ENCODE peak calls at places on chromosomes 16 and 17, in four cellular contexts. One of them, this sample, is unnamed.

GRCh38 chr16:75764154-75764768 is 38.0 kb upstream of the CPHXL start:
- DNase-seq in H1: peak
- DNase-seq in HepG2: peak
- DNase-seq in GM12878: peak
- DNase-seq in this sample: peak

GRCh38 chr17:77281024-77281903 is 140.5 kb downstream of the SEC14L1 start:
- DNase-seq in H1: peak
- DNase-seq in HepG2: peak
- DNase-seq in GM12878: no peak
- DNase-seq in this sample: peak

GRCh38 chr17:64354396-64354795 is 36.3 kb downstream of the PECAM1 start:
- DNase-seq in H1: no peak
- DNase-seq in HepG2: no peak
- DNase-seq in GM12878: no peak
- DNase-seq in this sample: no peak

GRCh38 chr17:68835061-68835460 is 120.1 kb downstream of the ABCA8 start:
- DNase-seq in H1: no peak
- DNase-seq in HepG2: no peak
- DNase-seq in GM12878: no peak
- DNase-seq in this sample: no peak

GRCh38 chr16:4097826-4098240 is 18.4 kb downstream of the ADCY9 start:
- DNase-seq in H1: no peak
- DNase-seq in HepG2: no peak
- DNase-seq in GM12878: no peak
- DNase-seq in this sample: no peak

GRCh38 chr17:50462446-50462845 is 6.2 kb downstream of the CHAD start:
- DNase-seq in H1: no peak
- DNase-seq in HepG2: no peak
- DNase-seq in GM12878: no peak
- DNase-seq in this sample: no peak

GRCh38 chr16:71201556-71201955 is 29.0 kb downstream of the HYDIN start:
- DNase-seq in H1: no peak
- DNase-seq in HepG2: no peak
- DNase-seq in GM12878: no peak
- DNase-seq in this sample: no peak

GRCh38 chr17:16931318-16932060 is 40.4 kb downstream of the TNFRSF13B start:
- DNase-seq in H1: no peak
- DNase-seq in HepG2: no peak
- DNase-seq in GM12878: no peak
- DNase-seq in this sample: peak

GRCh38 chr16:65254144-65254543 is 132.3 kb upstream of the CDH11 start:
- DNase-seq in H1: no peak
- DNase-seq in HepG2: no peak
- DNase-seq in GM12878: no peak
- DNase-seq in this sample: no peak

GRCh38 chr16:17346441-17346773 is 124.4 kb downstream of the XYLT1 start:
- DNase-seq in H1: no peak
- DNase-seq in HepG2: no peak
- DNase-seq in GM12878: no peak
- DNase-seq in this sample: no peak

GRCh38 chr17:962650-963049 is 16.9 kb downstream of the NXN start:
- DNase-seq in H1: no peak
- DNase-seq in HepG2: no peak
- DNase-seq in GM12878: no peak
- DNase-seq in this sample: no peak

GRCh38 chr17:74282587-74283370 is 8.7 kb downstream of the DNAI2 start:
- DNase-seq in H1: no peak
- DNase-seq in HepG2: peak
- DNase-seq in GM12878: peak
- DNase-seq in this sample: no peak

GRCh38 chr16:50234771-50235556 is 31.4 kb upstream of the ADCY7 start:
- DNase-seq in H1: no peak
- DNase-seq in HepG2: no peak
- DNase-seq in GM12878: no peak
- DNase-seq in this sample: no peak

GRCh38 chr16:10878644-10879498 is 1.9 kb downstream of the CIITA start:
- DNase-seq in H1: peak
- DNase-seq in HepG2: no peak
- DNase-seq in GM12878: no peak
- DNase-seq in this sample: peak

GRCh38 chr16:536746-537145 is 9.2 kb downstream of the CAPN15 start:
- DNase-seq in H1: no peak
- DNase-seq in HepG2: no peak
- DNase-seq in GM12878: no peak
- DNase-seq in this sample: no peak

GRCh38 chr16:51666821-51667220 is 515.8 kb upstream of the SALL1 start:
- DNase-seq in H1: no peak
- DNase-seq in HepG2: no peak
- DNase-seq in GM12878: no peak
- DNase-seq in this sample: no peak

GRCh38 chr16:23640669-23640958 is 496 bp downstream of the PALB2 start:
- DNase-seq in H1: no peak
- DNase-seq in HepG2: no peak
- DNase-seq in GM12878: no peak
- DNase-seq in this sample: peak

GRCh38 chr16:56262148-56262878 is 71.0 kb downstream of the GNAO1 start:
- DNase-seq in H1: no peak
- DNase-seq in HepG2: no peak
- DNase-seq in GM12878: no peak
- DNase-seq in this sample: no peak

GRCh38 chr17:76638263-76638662 is 5.3 kb downstream of the ST6GALNAC1 start:
- DNase-seq in H1: no peak
- DNase-seq in HepG2: no peak
- DNase-seq in GM12878: no peak
- DNase-seq in this sample: no peak

GRCh38 chr17:238071-238963 is 56.9 kb upstream of the DOC2B start:
- DNase-seq in H1: peak
- DNase-seq in HepG2: no peak
- DNase-seq in GM12878: no peak
- DNase-seq in this sample: no peak

GRCh38 chr16:56193951-56194726 is 2.9 kb downstream of the GNAO1 start:
- DNase-seq in H1: peak
- DNase-seq in HepG2: peak
- DNase-seq in GM12878: no peak
- DNase-seq in this sample: peak

GRCh38 chr16:80122155-80122554 is 418.6 kb upstream of the DYNLRB2 start:
- DNase-seq in H1: no peak
- DNase-seq in HepG2: no peak
- DNase-seq in GM12878: no peak
- DNase-seq in this sample: peak

DNA sequence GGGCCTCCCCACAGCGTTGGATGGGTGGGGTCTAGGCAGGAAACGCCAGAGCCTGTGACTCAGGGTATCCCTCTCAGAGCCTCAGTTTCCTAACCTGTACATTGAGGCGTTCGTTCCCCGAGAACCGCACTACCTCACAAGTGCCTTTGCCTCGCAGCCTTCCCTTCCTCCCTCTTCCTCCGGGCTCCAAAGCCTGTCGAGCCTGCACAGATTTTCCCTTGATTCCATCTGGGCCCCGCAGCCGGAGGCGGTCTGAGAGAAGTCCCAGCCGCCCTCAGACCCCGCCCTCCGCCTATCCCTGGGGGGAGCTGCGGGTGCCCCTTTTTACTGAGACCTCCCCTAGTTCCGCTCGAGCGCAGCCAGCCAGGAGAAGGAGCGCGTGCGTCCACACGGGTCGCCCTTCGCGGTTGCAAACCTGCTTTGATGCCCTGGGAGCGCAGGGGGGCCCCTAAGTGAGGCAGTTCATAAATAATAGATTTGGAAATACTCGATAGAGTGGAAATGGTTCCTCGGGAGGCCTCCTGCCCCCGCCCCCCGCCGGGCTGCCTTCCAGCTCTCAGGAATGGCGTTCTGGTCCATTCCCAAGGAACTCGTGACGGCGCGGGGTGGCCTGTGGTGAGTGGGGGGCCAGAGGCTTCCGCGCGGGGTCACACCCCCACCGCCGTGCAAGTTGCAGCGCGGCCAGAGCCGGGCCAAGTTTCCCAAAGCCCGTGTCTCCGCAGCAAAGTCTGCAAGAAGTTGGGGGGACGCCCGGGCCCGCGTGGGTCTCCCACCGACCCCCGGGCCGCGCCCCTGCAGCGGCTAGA is 672 bp downstream of the C16orf74 start:
- DNase-seq in H1: peak
- DNase-seq in HepG2: no peak
- DNase-seq in GM12878: no peak
- DNase-seq in this sample: peak
- TF ChIP-seq TCF12 in H1: no peak
- TF ChIP-seq TCF12 in HepG2: no peak
- TF ChIP-seq TCF12 in GM12878: no peak
- TF ChIP-seq TCF12 in this sample: peak

DNA sequence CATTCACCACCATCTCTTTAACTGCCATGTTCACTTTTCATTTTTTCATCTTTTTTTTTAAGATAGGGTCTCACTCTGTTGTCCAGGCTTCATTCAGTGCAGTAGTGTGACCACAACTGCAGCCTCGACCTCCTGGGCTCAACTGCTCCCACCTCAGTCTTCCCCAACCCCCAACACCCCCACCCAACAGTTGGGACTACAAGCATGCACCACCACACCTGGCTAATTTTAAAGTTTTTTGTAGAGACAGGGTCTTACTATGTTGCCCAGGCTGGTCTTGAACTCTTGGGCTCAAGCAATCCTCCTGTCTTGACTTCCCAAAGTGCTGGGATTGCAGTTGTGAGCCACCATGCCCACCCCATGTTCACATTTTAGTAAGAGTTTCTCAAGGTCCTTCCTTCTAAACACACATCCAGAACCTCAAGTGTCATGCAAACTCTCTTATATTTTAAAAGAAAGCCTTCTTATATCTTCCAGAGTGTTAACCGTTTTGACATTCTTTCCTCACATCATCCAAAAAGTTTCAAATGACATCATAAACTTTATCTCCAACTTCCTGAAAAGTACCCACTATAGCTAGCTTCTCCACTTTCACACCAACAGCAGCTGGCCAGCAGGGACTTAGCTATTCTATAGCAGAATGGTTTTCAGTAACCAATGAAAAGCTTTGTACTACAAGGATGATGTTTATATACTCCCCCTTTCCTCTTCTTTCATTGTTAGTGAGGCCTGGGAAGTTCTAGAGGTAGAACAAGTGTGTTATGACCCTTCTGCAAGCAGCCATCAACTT is 49.3 kb downstream of the TRAF4 start:
- DNase-seq in H1: no peak
- DNase-seq in HepG2: no peak
- DNase-seq in GM12878: no peak
- DNase-seq in this sample: no peak
- TF ChIP-seq RAD21 in H1: no peak
- TF ChIP-seq RAD21 in HepG2: no peak
- TF ChIP-seq RAD21 in GM12878: no peak
- TF ChIP-seq RAD21 in this sample: no peak

DNA sequence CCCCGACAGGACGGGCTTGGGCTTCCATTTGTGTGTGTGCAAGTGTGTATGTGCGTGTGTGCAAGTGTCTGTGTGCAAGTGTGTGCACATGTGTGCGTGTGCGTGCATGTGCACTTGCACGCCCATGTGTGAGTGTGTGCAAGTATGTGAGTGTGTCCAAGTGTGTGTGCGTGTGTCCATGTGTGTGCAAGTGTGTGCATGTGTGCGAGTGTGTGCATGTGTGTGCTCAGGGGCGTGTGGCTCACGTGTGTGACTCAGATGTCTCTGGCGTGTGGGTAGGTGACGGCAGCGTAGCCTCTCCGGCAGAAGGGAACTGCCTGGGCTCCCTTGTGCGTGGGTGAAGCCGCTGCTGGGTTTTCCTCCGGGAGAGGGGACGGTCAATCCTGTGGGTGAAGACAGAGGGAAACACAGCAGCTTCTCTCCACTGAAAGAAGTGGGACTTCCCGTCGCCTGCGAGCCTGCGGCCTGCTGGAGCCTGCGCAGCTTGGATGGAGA is 23.1 kb upstream of the ITGAX start:
- DNase-seq in H1: no peak
- DNase-seq in HepG2: no peak
- DNase-seq in GM12878: no peak
- DNase-seq in this sample: no peak
- TF ChIP-seq TCF12 in H1: no peak
- TF ChIP-seq TCF12 in HepG2: no peak
- TF ChIP-seq TCF12 in GM12878: no peak
- TF ChIP-seq TCF12 in this sample: no peak

DNA sequence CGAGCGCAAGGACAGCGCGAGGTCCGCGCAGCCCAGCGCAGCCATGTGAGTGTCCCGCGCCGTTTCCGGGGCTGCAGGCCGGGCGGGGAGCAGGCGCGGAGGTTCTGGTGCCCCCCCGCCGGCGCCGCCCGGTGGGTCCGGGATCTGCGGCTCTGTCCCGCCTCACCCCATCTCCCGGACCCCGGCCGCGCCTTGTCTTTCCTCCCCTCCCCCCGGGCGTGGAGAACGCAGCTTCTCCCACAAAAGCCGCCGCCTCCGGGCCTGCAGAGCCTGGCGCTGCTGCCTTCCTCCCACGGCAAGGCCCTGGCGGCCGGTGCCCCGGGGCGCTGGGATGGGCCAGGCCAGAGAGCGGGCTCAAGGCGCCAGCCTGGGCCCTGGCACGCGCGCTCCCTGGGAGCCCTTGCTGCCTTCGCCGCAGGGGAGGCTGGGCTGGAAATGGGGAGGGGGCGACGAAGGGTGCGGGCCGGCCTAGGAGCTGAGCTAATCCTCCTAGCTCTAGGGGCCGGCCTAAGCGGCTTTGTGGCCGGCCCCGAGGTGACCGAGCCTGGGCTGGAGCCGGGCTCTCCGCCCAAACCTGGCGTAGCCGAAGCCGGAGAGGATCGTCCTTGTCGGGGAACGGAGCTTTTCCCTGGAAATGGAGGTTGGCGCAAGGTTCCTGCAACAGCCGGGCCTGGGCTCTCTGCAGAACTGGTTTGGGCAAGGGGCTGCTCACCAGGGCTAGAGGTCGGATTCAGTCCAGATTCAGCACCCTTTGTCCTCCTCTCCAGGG is 425 bp downstream of the RIPOR1 start:
- DNase-seq in H1: peak
- DNase-seq in HepG2: no peak
- DNase-seq in GM12878: no peak
- DNase-seq in this sample: peak
- TF ChIP-seq RAD21 in H1: no peak
- TF ChIP-seq RAD21 in HepG2: peak
- TF ChIP-seq RAD21 in GM12878: no peak
- TF ChIP-seq RAD21 in this sample: no peak

This sample was measured in SK-N-SH.